ENCODE peak calls at places on chromosome X, in four cellular contexts. Z is SK-N-SH, S is HepG2, H is GM12878. C is an unnamed sample.
A peak's percentile ranks its signal among the peaks of the same experiment; 100 is the strongest.

GRCh38 chrX:96987228-96987627 is 103.5 kb downstream of the RPA4 start:
- DNase-seq in H (no peak), Z (no peak), S (no peak), C (no peak)

GRCh38 chrX:23660766-23661132 is 6.5 kb upstream of the PRDX4 start:
- DNase-seq in S (no peak), H (no peak), Z (no peak), C (no peak)

GRCh38 chrX:10597871-10598270 is 22.5 kb downstream of the MID1 start:
- DNase-seq in Z (no peak), H (no peak), S (peak; percentile 28), C (no peak)

GRCh38 chrX:125090046-125090445 is 229.6 kb upstream of the TEX13C start:
- DNase-seq in Z (no peak), S (no peak), H (no peak), C (no peak)

GRCh38 chrX:2677764-2678163 is 13.3 kb upstream of the CD99 start:
- DNase-seq in S (no peak), H (no peak), Z (no peak), C (peak; percentile 94)

GRCh38 chrX:150694738-150695410 is 1.7 kb downstream of the MTMR1 start:
- DNase-seq in Z (no peak), S (no peak), H (no peak), C (no peak)

GRCh38 chrX:48961585-48962091 is 4.2 kb upstream of the OTUD5 start:
- DNase-seq in Z (no peak), H (no peak), S (peak; percentile 47), C (no peak)

GRCh38 chrX:133838761-133839676 is 146.4 kb downstream of the GPC3 start:
- DNase-seq in S (no peak), Z (peak; percentile 50), H (no peak), C (peak; percentile 33)

GRCh38 chrX:17375361-17375630 is 296 bp downstream of the NHS start:
- DNase-seq in Z (no peak), H (no peak), S (no peak), C (no peak)

GRCh38 chrX:107629533-107629909 is 1.2 kb downstream of the PRPS1 start:
- DNase-seq in Z (peak; percentile 25), S (peak; percentile 6), H (no peak), C (peak; percentile 48)

GRCh38 chrX:16867947-16868346 is 2.2 kb downstream of the RBBP7 start:
- DNase-seq in S (peak; percentile 38), Z (no peak), H (no peak), C (no peak)

GRCh38 chrX:9829308-9830267 is 43.4 kb downstream of the SHROOM2 start:
- DNase-seq in S (no peak), Z (no peak), H (peak; percentile 47), C (peak; percentile 27)

GRCh38 chrX:82163701-82164100 is 961.8 kb downstream of the SH3BGRL start:
- DNase-seq in Z (no peak), H (no peak), S (no peak), C (no peak)

GRCh38 chrX:115147220-115147619 is 42.0 kb upstream of the RBMXL3 start:
- DNase-seq in H (no peak), Z (peak; percentile 6), S (no peak), C (peak; percentile 16)

GRCh38 chrX:24002167-24002566 is 24.8 kb downstream of the KLHL15 start:
- DNase-seq in H (no peak), S (no peak), Z (no peak), C (no peak)

GRCh38 chrX:153538424-153538823 is 21.0 kb downstream of the ATP2B3 start:
- DNase-seq in Z (peak; percentile 86), H (no peak), S (no peak), C (no peak)

GRCh38 chrX:71809886-71810285 is 46.7 kb downstream of the CXorf49B start:
- DNase-seq in H (no peak), S (no peak), Z (no peak), C (no peak)

GRCh38 chrX:78650906-78651437 is 8.2 kb downstream of the RTL3 start:
- DNase-seq in Z (no peak), S (no peak), H (peak; percentile 72), C (no peak)

GRCh38 chrX:31715675-31716074 is 643.8 kb upstream of the FTHL17 start:
- DNase-seq in Z (no peak), H (no peak), S (no peak), C (peak; percentile 14)

GRCh38 chrX:105480646-105481310 is 260.3 kb upstream of the TEX13A start:
- DNase-seq in S (no peak), H (no peak), Z (no peak), C (no peak)

GRCh38 chrX:135737361-135738071 is 24.1 kb downstream of the CT45A1 start:
- DNase-seq in Z (no peak), S (no peak), H (no peak), C (peak; percentile 7)

GRCh38 chrX:101550825-101551767 is 749 bp downstream of the ARMCX1 start:
- DNase-seq in S (no peak), H (no peak), Z (peak; percentile 82), C (no peak)

GRCh38 chrX:104921606-104922205 is 298.8 kb downstream of the TEX13A start:
- DNase-seq in S (no peak), H (no peak), Z (no peak), C (no peak)

GRCh38 chrX:38347136-38347535 is 5.3 kb upstream of the OTC start:
- DNase-seq in Z (no peak), H (no peak), S (no peak), C (no peak)

GRCh38 chrX:48617542-48618340 is 20.4 kb downstream of the WDR13 start:
- DNase-seq in Z (no peak), H (no peak), S (no peak), C (no peak)

GRCh38 chrX:966396-967070 is 245.9 kb downstream of the CRLF2 start:
- DNase-seq in H (no peak), S (no peak), Z (no peak), C (no peak)

GRCh38 chrX:106692425-106693075 is 34.0 kb upstream of the RNF128 start:
- DNase-seq in H (no peak), Z (no peak), S (peak; percentile 82), C (no peak)

GRCh38 chrX:116272881-116273280 is 102.3 kb downstream of the AGTR2 start:
- DNase-seq in S (no peak), H (no peak), Z (no peak), C (no peak)

GRCh38 chrX:9807355-9808182 is 21.3 kb downstream of the SHROOM2 start:
- DNase-seq in H (no peak), S (no peak), Z (no peak), C (no peak)

GRCh38 chrX:138946941-138947340 is 235.4 kb upstream of the FGF13 start:
- DNase-seq in H (no peak), Z (no peak), S (no peak), C (no peak)

GRCh38 chrX:155188786-155189185 is 27.5 kb upstream of the VBP1 start:
- DNase-seq in H (no peak), S (no peak), Z (no peak), C (no peak)

GRCh38 chrX:134896194-134896593 is 94.6 kb upstream of the SMIM10 start:
- DNase-seq in S (no peak), H (no peak), Z (no peak), C (no peak)

GRCh38 chrX:115030635-115031034 is 13.2 kb upstream of the IL13RA2 start:
- DNase-seq in Z (no peak), S (no peak), H (no peak), C (no peak)

GRCh38 chrX:1518512-1518911 is 18.5 kb downstream of the P2RY8 start:
- DNase-seq in S (no peak), Z (no peak), H (no peak), C (no peak)

GRCh38 chrX:150690126-150690525 is 3.1 kb upstream of the MTMR1 start:
- DNase-seq in Z (no peak), S (no peak), H (no peak), C (no peak)

GRCh38 chrX:128975716-128976115 is 547.6 kb downstream of the SMARCA1 start:
- DNase-seq in Z (peak; percentile 41), H (no peak), S (peak; percentile 23), C (peak; percentile 23)

DNA sequence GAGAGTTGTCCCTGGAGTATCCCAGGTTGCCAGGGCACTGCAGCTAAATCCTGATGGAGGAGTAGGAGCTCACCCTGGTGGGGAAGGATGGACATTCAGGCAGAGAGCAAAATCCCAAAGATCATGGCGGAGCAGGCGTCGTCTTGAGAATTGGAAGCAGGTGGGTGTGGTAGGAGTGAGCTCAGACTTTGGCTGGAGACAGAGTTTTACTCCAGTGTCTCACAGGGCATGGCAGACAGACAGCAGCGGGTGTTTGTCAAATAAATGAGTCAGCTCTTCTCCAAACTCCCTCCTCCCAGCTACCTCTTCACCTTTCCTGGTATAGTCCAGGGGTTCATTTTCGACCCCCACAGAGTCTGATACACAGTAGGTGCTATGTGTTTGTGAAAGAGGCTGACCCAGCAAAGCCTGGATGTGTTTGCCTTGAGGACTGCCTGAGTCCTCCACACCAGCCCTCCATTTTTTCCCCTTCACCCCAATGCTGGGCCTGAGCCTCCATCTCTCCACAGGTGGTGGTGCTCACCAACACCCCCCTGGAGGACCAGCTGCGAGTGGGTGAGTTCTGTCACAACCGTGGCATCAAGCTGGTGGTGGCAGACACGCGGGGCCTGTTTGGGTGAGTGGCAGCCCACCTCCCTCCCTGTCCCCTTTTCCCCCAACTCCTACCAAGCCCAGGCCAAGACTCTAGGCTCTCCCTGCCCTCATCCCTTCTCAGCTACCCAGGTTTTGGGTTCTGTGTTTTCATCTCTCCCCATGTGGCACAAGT is 6.9 kb downstream of the UBA1 start:
- DNase-seq in S (peak; percentile 42), Z (no peak), H (no peak), C (peak; percentile 48)
- TF ChIP-seq PBX3 in S (no peak), Z (no peak), H (no peak), C (no peak)

GRCh38 chrX:42944381-42944998 is 166.5 kb upstream of the PPP1R2C start:
- DNase-seq in Z (no peak), S (no peak), H (no peak), C (no peak)
- TF ChIP-seq PBX3 in Z (no peak), S (no peak), H (no peak), C (no peak)

GRCh38 chrX:19964017-19964710 is 26.7 kb downstream of the BCLAF3 start:
- DNase-seq in Z (no peak), H (no peak), S (no peak), C (no peak)
- TF ChIP-seq PBX3 in Z (no peak), H (no peak), S (no peak), C (no peak)

GRCh38 chrX:110051559-110051958 is 48.6 kb downstream of the TMEM164 start:
- DNase-seq in S (no peak), Z (no peak), H (no peak), C (no peak)

GRCh38 chrX:110053453-110053852 is 50.5 kb downstream of the TMEM164 start:
- DNase-seq in S (no peak), H (no peak), Z (no peak), C (no peak)

GRCh38 chrX:110049096-110049495 is 46.2 kb downstream of the TMEM164 start:
- DNase-seq in S (no peak), Z (no peak), H (no peak), C (no peak)

GRCh38 chrX:110050885-110051284 is 48.0 kb downstream of the TMEM164 start:
- DNase-seq in Z (no peak), S (no peak), H (no peak), C (no peak)

GRCh38 chrX:110050386-110050785 is 47.5 kb downstream of the TMEM164 start:
- DNase-seq in S (no peak), H (no peak), Z (no peak), C (no peak)
- TF ChIP-seq PBX3 in S (no peak), H (no peak), Z (no peak), C (no peak)

GRCh38 chrX:40843643-40844042 is 108.3 kb upstream of the MED14 start:
- DNase-seq in H (no peak), Z (no peak), S (no peak), C (no peak)
- TF ChIP-seq PBX3 in H (no peak), Z (no peak), S (no peak), C (no peak)

C was measured in A549.